ENCODE peak calls at places on chromosomes 13 and 19, in eight cellular contexts. Z is H54; P is breast epithelium; N is heart left ventricle; C is T-helper 17 cell; X is stimulated activated CD4-positive, alpha-beta T cell treated with anti-CD3 and anti-CD28 coated beads, TNF-alpha, amount 100 ng/mL, for 4 hours; O is lung microvascular endothelial cell; D is mucosa of descending colon. U is an unnamed sample.

GRCh38 chr19:1503089-1503924 is 9.5 kb downstream of the ADAMTSL5 start:
- DNase-seq in Z (no peak), P (no peak), N (no peak), D (no peak), C (peak), O (peak), X (peak), U (peak)

GRCh38 chr19:10565028-10565566 is 713 bp downstream of the KRI1 start:
- DNase-seq in Z (no peak), X (peak), D (peak), P (no peak), N (peak), O (peak), C (no peak), U (peak)

GRCh38 chr19:19062454-19063182 is 1.2 kb upstream of the SLC25A42 start:
- DNase-seq in N (no peak), X (no peak), Z (peak), C (no peak), O (peak), D (no peak), P (no peak), U (peak)

GRCh38 chr19:7507884-7508283 is 8.0 kb upstream of the ZNF358 start:
- DNase-seq in Z (peak), P (no peak), N (no peak), C (no peak), X (no peak), O (peak), D (peak), U (peak)

GRCh38 chr13:33090755-33091454 is 74.7 kb downstream of the KL start:
- DNase-seq in Z (no peak), X (no peak), D (no peak), O (peak), N (no peak), C (no peak), P (no peak), U (peak)

GRCh38 chr13:56351041-56351440 is 789.7 kb upstream of the PRR20A start:
- DNase-seq in Z (no peak), O (no peak), D (no peak), P (no peak), N (no peak), C (no peak), X (no peak), U (no peak)

GRCh38 chr19:10836478-10837325 is 690 bp upstream of the TMED1 start:
- DNase-seq in X (peak), D (peak), P (peak), N (peak), Z (no peak), O (no peak), C (peak), U (no peak)

GRCh38 chr19:6274756-6275155 is 5.0 kb downstream of the MLLT1 start:
- DNase-seq in N (no peak), P (no peak), Z (no peak), X (no peak), D (no peak), C (no peak), O (no peak), U (no peak)

GRCh38 chr19:37361994-37362393 is 8.9 kb upstream of the ZNF527 start:
- DNase-seq in X (no peak), P (no peak), O (peak), Z (no peak), D (no peak), N (no peak), C (no peak), U (peak)

GRCh38 chr13:66069570-66069969 is 1160.6 kb downstream of the PCDH9 start:
- DNase-seq in O (peak), P (no peak), N (no peak), Z (no peak), X (no peak), D (no peak), C (no peak), U (no peak)

GRCh38 chr19:10717054-10717355 is 874 bp upstream of the DNM2 start:
- DNase-seq in X (no peak), O (no peak), D (no peak), N (no peak), C (no peak), P (no peak), Z (no peak), U (no peak)

GRCh38 chr13:25777509-25777908 is 274.3 kb downstream of the SHISA2 start:
- DNase-seq in P (no peak), Z (no peak), D (no peak), X (no peak), O (no peak), N (no peak), C (no peak), U (no peak)

GRCh38 chr13:28530729-28531194 is 35.8 kb upstream of the FLT1 start:
- DNase-seq in O (no peak), Z (no peak), C (no peak), N (no peak), D (no peak), P (no peak), X (no peak), U (no peak)

GRCh38 chr13:101449971-101450748 is 2.3 kb upstream of the ITGBL1 start:
- DNase-seq in Z (peak), C (no peak), X (no peak), D (no peak), P (no peak), N (no peak), O (peak), U (peak)

U was measured in dermis blood vessel endothelial cell.